ENCODE peak calls at places on chromosome 10, in eight cellular contexts. S, C, Q, L, I, N, R and H are unnamed samples.

GRCh38 chr10:86955501-86956194 is 1.8 kb downstream of the MMRN2 start:
- DNase-seq in Q (peak), C (no peak), S (no peak), I (no peak), N (peak), L (no peak), R (no peak), H (no peak)

GRCh38 chr10:95221124-95221523 is 27.1 kb downstream of the ACSM6 start:
- DNase-seq in N (no peak), Q (peak), C (no peak), I (no peak), R (peak), S (peak), L (no peak), H (no peak)

GRCh38 chr10:110845372-110845755 is 26.4 kb upstream of the PDCD4 start:
- DNase-seq in Q (no peak), L (no peak), I (no peak), S (no peak), R (no peak), N (no peak), C (no peak), H (no peak)

GRCh38 chr10:92239600-92240288 is 51.1 kb downstream of the CPEB3 start:
- DNase-seq in Q (peak), R (peak), L (peak), I (peak), N (peak), S (peak), C (peak), H (peak)

GRCh38 chr10:70315815-70316214 is 32.0 kb upstream of the NPFFR1 start:
- DNase-seq in N (peak), L (no peak), I (no peak), C (no peak), R (no peak), Q (peak), S (no peak), H (no peak)

GRCh38 chr10:68087338-68088029 is 12.4 kb upstream of the HERC4 start:
- DNase-seq in I (peak), R (no peak), Q (peak), N (no peak), L (no peak), S (no peak), C (no peak), H (no peak)

GRCh38 chr10:5776881-5777197 is 36.4 kb downstream of the GDI2 start:
- DNase-seq in L (no peak), Q (no peak), N (no peak), R (no peak), C (no peak), S (peak), I (no peak), H (no peak)

GRCh38 chr10:21495002-21495685 is 30.3 kb downstream of the SKIDA1 start:
- DNase-seq in S (no peak), C (peak), Q (peak), L (no peak), R (peak), I (no peak), N (no peak), H (no peak)

GRCh38 chr10:5550621-5551530 is 26.1 kb downstream of the CALML3 start:
- DNase-seq in N (no peak), I (no peak), Q (no peak), L (no peak), R (no peak), S (no peak), C (no peak), H (no peak)

GRCh38 chr10:118742787-118743186 is 12.0 kb downstream of the CACUL1 start:
- DNase-seq in L (no peak), I (no peak), N (no peak), S (peak), Q (no peak), C (no peak), R (no peak), H (no peak)

GRCh38 chr10:81728692-81729091 is 146.3 kb upstream of the NRG3 start:
- DNase-seq in R (no peak), N (no peak), I (no peak), L (no peak), S (no peak), Q (no peak), C (no peak), H (no peak)

GRCh38 chr10:69847883-69848282 is 46.2 kb downstream of the COL13A1 start:
- DNase-seq in R (no peak), Q (peak), S (no peak), L (no peak), I (peak), N (no peak), C (no peak), H (no peak)

GRCh38 chr10:18261660-18262292 is 121.6 kb downstream of the CACNB2 start:
- DNase-seq in L (no peak), R (no peak), S (no peak), Q (no peak), N (no peak), I (no peak), C (no peak), H (no peak)

GRCh38 chr10:75263806-75264205 is 28.0 kb upstream of the COMTD1 start:
- DNase-seq in L (no peak), C (no peak), I (no peak), R (no peak), S (no peak), Q (no peak), N (no peak), H (no peak)